ENCODE peak calls at places on chromosomes 3 and 15, in five cellular contexts. One of them, this sample, is unnamed.

GRCh38 chr3:45761831-45762230 is 34.5 kb downstream of the SLC6A20 start:
- DNase-seq in stomach: no peak
- DNase-seq in IMR-90: no peak
- DNase-seq in breast epithelium: peak
- DNase-seq in esophagus muscularis mucosa: no peak
- DNase-seq in this sample: no peak

GRCh38 chr3:51082363-51082762 is 302.7 kb upstream of the MANF start:
- DNase-seq in esophagus muscularis mucosa: no peak
- DNase-seq in breast epithelium: no peak
- DNase-seq in IMR-90: no peak
- DNase-seq in stomach: no peak
- DNase-seq in this sample: no peak

GRCh38 chr3:32457971-32458471 is 44.6 kb downstream of the CMTM6 start:
- DNase-seq in IMR-90: no peak
- DNase-seq in esophagus muscularis mucosa: peak
- DNase-seq in breast epithelium: no peak
- DNase-seq in stomach: no peak
- DNase-seq in this sample: no peak

GRCh38 chr3:52299247-52299657 is 11.6 kb downstream of the GLYCTK start:
- DNase-seq in breast epithelium: no peak
- DNase-seq in esophagus muscularis mucosa: no peak
- DNase-seq in stomach: no peak
- DNase-seq in IMR-90: no peak
- DNase-seq in this sample: no peak

GRCh38 chr15:29805043-29805707 is 17.1 kb downstream of the TJP1 start:
- DNase-seq in IMR-90: peak
- DNase-seq in stomach: no peak
- DNase-seq in breast epithelium: no peak
- DNase-seq in esophagus muscularis mucosa: no peak
- DNase-seq in this sample: peak

GRCh38 chr15:56869573-56869972 is 48.9 kb upstream of the TCF12 start:
- DNase-seq in stomach: peak
- DNase-seq in esophagus muscularis mucosa: no peak
- DNase-seq in IMR-90: no peak
- DNase-seq in breast epithelium: no peak
- DNase-seq in this sample: no peak

GRCh38 chr3:127476936-127477335 is 113.6 kb downstream of the TPRA1 start:
- DNase-seq in esophagus muscularis mucosa: no peak
- DNase-seq in stomach: no peak
- DNase-seq in IMR-90: no peak
- DNase-seq in breast epithelium: no peak
- DNase-seq in this sample: no peak

GRCh38 chr15:60917469-60918130 is 311.5 kb downstream of the RORA start:
- DNase-seq in breast epithelium: no peak
- DNase-seq in stomach: peak
- DNase-seq in esophagus muscularis mucosa: no peak
- DNase-seq in IMR-90: peak
- DNase-seq in this sample: no peak

GRCh38 chr3:137468446-137468845 is 295.7 kb upstream of the SOX14 start:
- DNase-seq in IMR-90: no peak
- DNase-seq in esophagus muscularis mucosa: no peak
- DNase-seq in stomach: no peak
- DNase-seq in breast epithelium: no peak
- DNase-seq in this sample: no peak

GRCh38 chr15:98321916-98322315 is 326.4 kb upstream of the IGF1R start:
- DNase-seq in stomach: no peak
- DNase-seq in esophagus muscularis mucosa: no peak
- DNase-seq in IMR-90: no peak
- DNase-seq in breast epithelium: peak
- DNase-seq in this sample: peak

GRCh38 chr3:194395767-194396527 is 3.1 kb downstream of the GP5 start:
- DNase-seq in IMR-90: peak
- DNase-seq in breast epithelium: no peak
- DNase-seq in stomach: no peak
- DNase-seq in esophagus muscularis mucosa: no peak
- DNase-seq in this sample: no peak

GRCh38 chr3:35439626-35440025 is 199.7 kb upstream of the ARPP21 start:
- DNase-seq in esophagus muscularis mucosa: no peak
- DNase-seq in breast epithelium: no peak
- DNase-seq in stomach: no peak
- DNase-seq in IMR-90: no peak
- DNase-seq in this sample: no peak

GRCh38 chr15:77507911-77508310 is 87.2 kb downstream of the HMG20A start:
- DNase-seq in IMR-90: peak
- DNase-seq in breast epithelium: peak
- DNase-seq in stomach: peak
- DNase-seq in esophagus muscularis mucosa: no peak
- DNase-seq in this sample: peak

GRCh38 chr3:73575519-73575918 is 49.2 kb downstream of the PDZRN3 start:
- DNase-seq in stomach: no peak
- DNase-seq in breast epithelium: no peak
- DNase-seq in IMR-90: no peak
- DNase-seq in esophagus muscularis mucosa: no peak
- DNase-seq in this sample: no peak

GRCh38 chr3:64295594-64295993 is 70.3 kb upstream of the PRICKLE2 start:
- DNase-seq in IMR-90: peak
- DNase-seq in stomach: no peak
- DNase-seq in esophagus muscularis mucosa: no peak
- DNase-seq in breast epithelium: peak
- DNase-seq in this sample: peak

GRCh38 chr3:127288343-127288742 is 497 bp upstream of the PRR20G start:
- DNase-seq in IMR-90: no peak
- DNase-seq in breast epithelium: no peak
- DNase-seq in stomach: no peak
- DNase-seq in esophagus muscularis mucosa: peak
- DNase-seq in this sample: no peak

GRCh38 chr3:124606180-124606579 is 124.1 kb upstream of the UMPS start:
- DNase-seq in IMR-90: no peak
- DNase-seq in breast epithelium: no peak
- DNase-seq in stomach: no peak
- DNase-seq in esophagus muscularis mucosa: no peak
- DNase-seq in this sample: no peak

GRCh38 chr3:173396191-173397041 is 1.1 kb upstream of the NLGN1 start:
- DNase-seq in esophagus muscularis mucosa: no peak
- DNase-seq in breast epithelium: no peak
- DNase-seq in stomach: no peak
- DNase-seq in IMR-90: no peak
- DNase-seq in this sample: no peak

GRCh38 chr3:187550446-187550845 is 119.7 kb downstream of the SST start:
- DNase-seq in stomach: no peak
- DNase-seq in IMR-90: no peak
- DNase-seq in breast epithelium: no peak
- DNase-seq in esophagus muscularis mucosa: no peak
- DNase-seq in this sample: no peak

GRCh38 chr3:175526609-175527280 is 667.6 kb downstream of the NAALADL2 start:
- DNase-seq in stomach: no peak
- DNase-seq in esophagus muscularis mucosa: no peak
- DNase-seq in IMR-90: peak
- DNase-seq in breast epithelium: no peak
- DNase-seq in this sample: no peak

GRCh38 chr3:96182756-96183155 is 631.6 kb upstream of the EPHA6 start:
- DNase-seq in breast epithelium: no peak
- DNase-seq in esophagus muscularis mucosa: no peak
- DNase-seq in stomach: no peak
- DNase-seq in IMR-90: no peak
- DNase-seq in this sample: no peak

GRCh38 chr3:194257030-194257657 is 94.0 kb downstream of the CPN2 start:
- DNase-seq in IMR-90: no peak
- DNase-seq in stomach: peak
- DNase-seq in esophagus muscularis mucosa: no peak
- DNase-seq in breast epithelium: no peak
- DNase-seq in this sample: peak

GRCh38 chr3:184185461-184186183 is 377 bp upstream of the ABCF3 start:
- DNase-seq in IMR-90: peak
- DNase-seq in breast epithelium: peak
- DNase-seq in esophagus muscularis mucosa: peak
- DNase-seq in stomach: peak
- DNase-seq in this sample: peak
- TF ChIP-seq POLR2A in IMR-90: peak
- TF ChIP-seq POLR2A in breast epithelium: no peak
- TF ChIP-seq POLR2A in esophagus muscularis mucosa: no peak
- TF ChIP-seq POLR2A in stomach: no peak
- TF ChIP-seq POLR2A in this sample: no peak

GRCh38 chr3:11600501-11601282 is 43.0 kb downstream of the VGLL4 start:
- DNase-seq in breast epithelium: peak
- DNase-seq in stomach: peak
- DNase-seq in IMR-90: peak
- DNase-seq in esophagus muscularis mucosa: no peak
- DNase-seq in this sample: peak

GRCh38 chr3:11602441-11602840 is 41.3 kb downstream of the VGLL4 start:
- DNase-seq in stomach: no peak
- DNase-seq in esophagus muscularis mucosa: no peak
- DNase-seq in breast epithelium: no peak
- DNase-seq in IMR-90: no peak
- DNase-seq in this sample: no peak

GRCh38 chr3:11603628-11604027 is 40.1 kb downstream of the VGLL4 start:
- DNase-seq in stomach: no peak
- DNase-seq in breast epithelium: no peak
- DNase-seq in IMR-90: peak
- DNase-seq in esophagus muscularis mucosa: peak
- DNase-seq in this sample: peak

GRCh38 chr3:11602886-11603285 is 40.8 kb downstream of the VGLL4 start:
- DNase-seq in IMR-90: no peak
- DNase-seq in esophagus muscularis mucosa: no peak
- DNase-seq in breast epithelium: no peak
- DNase-seq in stomach: no peak
- DNase-seq in this sample: no peak

DNA sequence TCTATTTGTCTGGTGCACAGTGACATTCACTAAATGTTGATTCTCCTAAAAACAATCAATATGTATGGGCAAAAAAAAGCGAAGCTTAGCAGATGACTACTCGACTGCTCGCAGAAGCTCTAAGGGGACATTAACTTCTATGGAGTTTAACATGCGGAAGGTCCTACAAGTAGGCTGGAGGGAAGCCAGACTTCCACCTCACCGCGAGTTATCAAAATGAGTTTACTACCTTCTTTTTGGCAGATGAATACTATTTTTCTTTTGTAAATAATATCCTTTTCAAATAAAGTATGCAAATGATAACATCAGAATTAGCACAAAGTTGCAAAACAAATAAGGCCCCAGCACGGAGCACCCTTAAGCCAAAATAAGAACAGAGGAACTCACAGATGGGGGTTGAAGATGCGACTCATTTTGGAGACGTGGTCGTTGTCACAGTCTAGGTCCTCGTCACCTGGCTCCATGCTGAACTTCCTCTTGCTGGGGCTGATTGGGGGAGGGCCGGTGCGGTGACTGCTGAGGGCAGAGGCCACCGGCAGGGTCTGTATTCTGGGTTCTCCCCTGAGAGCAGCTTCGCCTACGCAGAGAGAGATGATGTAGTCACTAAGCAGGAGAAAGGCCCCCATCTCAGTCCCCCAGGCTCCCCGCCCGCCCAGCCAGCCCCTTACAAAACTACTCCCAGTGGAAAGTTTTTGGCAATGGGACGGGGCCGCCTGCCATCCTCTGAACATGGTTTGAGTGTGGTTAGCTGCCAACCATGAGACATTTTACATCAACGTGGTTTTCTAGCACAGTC is 42.1 kb downstream of the VGLL4 start:
- DNase-seq in breast epithelium: peak
- DNase-seq in esophagus muscularis mucosa: no peak
- DNase-seq in IMR-90: peak
- DNase-seq in stomach: peak
- DNase-seq in this sample: no peak
- H3K4me3 ChIP-seq in breast epithelium: no peak
- H3K4me3 ChIP-seq in esophagus muscularis mucosa: no peak
- H3K4me3 ChIP-seq in IMR-90: no peak
- H3K4me3 ChIP-seq in stomach: no peak
- H3K4me3 ChIP-seq in this sample: no peak

DNA sequence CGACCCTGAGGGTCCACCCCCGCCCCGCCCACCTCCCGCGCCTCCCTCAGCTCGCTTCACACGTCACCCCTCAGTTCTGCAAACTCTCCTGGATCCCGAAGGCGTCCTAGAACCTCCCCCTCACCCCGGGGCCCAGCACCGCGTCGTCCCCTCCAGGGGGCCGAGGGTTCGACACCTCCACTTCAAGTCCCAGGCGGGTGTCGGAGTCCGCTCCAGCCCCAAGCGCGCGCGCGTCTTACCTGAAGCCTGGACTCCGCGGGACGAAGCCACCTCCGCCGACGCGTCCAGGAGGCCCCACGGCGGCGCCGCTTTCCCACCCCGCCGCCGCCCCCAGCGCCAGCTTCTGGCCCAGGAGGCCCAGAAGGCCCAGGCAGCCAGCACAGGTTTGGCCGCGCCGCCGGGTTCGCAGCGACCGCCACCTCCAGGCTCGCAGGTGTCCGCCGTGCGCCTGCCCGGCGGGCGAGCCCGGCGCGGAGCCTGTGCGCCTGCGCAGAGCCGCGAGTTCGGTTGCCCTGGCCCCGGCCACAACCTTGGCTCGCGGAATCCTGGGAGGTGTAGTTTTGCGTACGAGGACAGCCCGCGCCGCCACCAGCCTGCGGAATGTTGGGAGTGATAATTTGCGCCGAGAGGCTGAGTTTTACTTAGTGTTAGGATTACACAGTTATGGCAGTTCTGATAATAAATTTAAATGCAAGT is at the start of gene POMGNT2:
- DNase-seq in esophagus muscularis mucosa: peak
- DNase-seq in breast epithelium: peak
- DNase-seq in stomach: peak
- DNase-seq in IMR-90: peak
- DNase-seq in this sample: peak
- TF ChIP-seq POLR2A in esophagus muscularis mucosa: no peak
- TF ChIP-seq POLR2A in breast epithelium: no peak
- TF ChIP-seq POLR2A in stomach: no peak
- TF ChIP-seq POLR2A in IMR-90: no peak
- TF ChIP-seq POLR2A in this sample: no peak

GRCh38 chr3:39148116-39149058 is 5.0 kb downstream of the CSRNP1 start:
- DNase-seq in stomach: no peak
- DNase-seq in breast epithelium: peak
- DNase-seq in esophagus muscularis mucosa: no peak
- DNase-seq in IMR-90: peak
- DNase-seq in this sample: no peak
- H3K4me3 ChIP-seq in stomach: peak
- H3K4me3 ChIP-seq in breast epithelium: peak
- H3K4me3 ChIP-seq in esophagus muscularis mucosa: peak
- H3K4me3 ChIP-seq in IMR-90: no peak
- H3K4me3 ChIP-seq in this sample: no peak

DNA sequence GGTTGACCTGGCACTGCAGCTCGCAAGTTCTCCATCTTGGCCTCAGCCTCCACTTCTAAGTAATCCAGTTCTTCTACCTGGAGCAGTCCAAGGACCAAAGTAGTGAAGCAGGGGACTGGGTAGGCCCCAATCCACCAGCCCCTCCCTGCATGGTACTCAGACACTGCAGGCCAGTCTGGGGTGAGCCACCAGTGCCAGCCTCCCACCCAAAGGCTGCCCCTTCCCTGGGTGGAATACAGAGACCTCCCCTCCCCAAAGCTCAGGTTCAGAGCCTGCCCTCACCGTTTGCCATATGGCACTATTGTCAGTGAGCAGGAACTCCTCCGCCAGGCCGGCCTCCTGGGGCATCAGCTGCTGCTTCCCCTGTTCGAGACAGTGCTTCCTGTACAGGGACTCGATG is 10.8 kb downstream of the POLG start:
- DNase-seq in breast epithelium: no peak
- DNase-seq in IMR-90: no peak
- DNase-seq in esophagus muscularis mucosa: no peak
- DNase-seq in stomach: no peak
- DNase-seq in this sample: no peak
- TF ChIP-seq POLR2A in breast epithelium: no peak
- TF ChIP-seq POLR2A in IMR-90: no peak
- TF ChIP-seq POLR2A in esophagus muscularis mucosa: no peak
- TF ChIP-seq POLR2A in stomach: no peak
- TF ChIP-seq POLR2A in this sample: no peak

This sample was measured in lower leg skin.